ENCODE peak calls at places on chromosomes 1 and 21, in four cellular contexts. One of them, this sample, is unnamed.

GRCh38 chr1:15469836-15470495 is 5.9 kb upstream of the CELA2B start:
- DNase-seq in 8988T: no peak
- DNase-seq in stimulated activated CD4-positive, alpha-beta T cell treated with anti-CD3 and anti-CD28 coated beads, Interleukin-4, amount 100 ng/mL, for 48 hours: no peak
- DNase-seq in effector CD4-positive, alpha-beta T cell: no peak
- DNase-seq in this sample: no peak

GRCh38 chr1:39540504-39541031 is 36.0 kb downstream of the PABPC4 start:
- DNase-seq in 8988T: no peak
- DNase-seq in stimulated activated CD4-positive, alpha-beta T cell treated with anti-CD3 and anti-CD28 coated beads, Interleukin-4, amount 100 ng/mL, for 48 hours: no peak
- DNase-seq in effector CD4-positive, alpha-beta T cell: no peak
- DNase-seq in this sample: no peak

GRCh38 chr1:21663951-21664805 is 5.0 kb downstream of the RAP1GAP start:
- DNase-seq in 8988T: no peak
- DNase-seq in stimulated activated CD4-positive, alpha-beta T cell treated with anti-CD3 and anti-CD28 coated beads, Interleukin-4, amount 100 ng/mL, for 48 hours: no peak
- DNase-seq in effector CD4-positive, alpha-beta T cell: no peak
- DNase-seq in this sample: no peak

GRCh38 chr21:45208627-45208951 is 79.1 kb downstream of the POFUT2 start:
- DNase-seq in 8988T: no peak
- DNase-seq in stimulated activated CD4-positive, alpha-beta T cell treated with anti-CD3 and anti-CD28 coated beads, Interleukin-4, amount 100 ng/mL, for 48 hours: no peak
- DNase-seq in effector CD4-positive, alpha-beta T cell: no peak
- DNase-seq in this sample: no peak

GRCh38 chr1:14780271-14780670 is 181.8 kb downstream of the KAZN start:
- DNase-seq in 8988T: no peak
- DNase-seq in stimulated activated CD4-positive, alpha-beta T cell treated with anti-CD3 and anti-CD28 coated beads, Interleukin-4, amount 100 ng/mL, for 48 hours: no peak
- DNase-seq in effector CD4-positive, alpha-beta T cell: no peak
- DNase-seq in this sample: no peak

GRCh38 chr1:1577367-1578011 is 2.8 kb upstream of the SSU72 start:
- DNase-seq in 8988T: no peak
- DNase-seq in stimulated activated CD4-positive, alpha-beta T cell treated with anti-CD3 and anti-CD28 coated beads, Interleukin-4, amount 100 ng/mL, for 48 hours: no peak
- DNase-seq in effector CD4-positive, alpha-beta T cell: no peak
- DNase-seq in this sample: no peak

GRCh38 chr1:3312894-3313578 is 141.4 kb upstream of the ARHGEF16 start:
- DNase-seq in 8988T: peak
- DNase-seq in stimulated activated CD4-positive, alpha-beta T cell treated with anti-CD3 and anti-CD28 coated beads, Interleukin-4, amount 100 ng/mL, for 48 hours: peak
- DNase-seq in effector CD4-positive, alpha-beta T cell: no peak
- DNase-seq in this sample: no peak

GRCh38 chr21:27277122-27277521 is 310.2 kb upstream of the ADAMTS5 start:
- DNase-seq in 8988T: no peak
- DNase-seq in stimulated activated CD4-positive, alpha-beta T cell treated with anti-CD3 and anti-CD28 coated beads, Interleukin-4, amount 100 ng/mL, for 48 hours: no peak
- DNase-seq in effector CD4-positive, alpha-beta T cell: no peak
- DNase-seq in this sample: no peak

GRCh38 chr1:116759636-116760035 is 5.4 kb downstream of the CD2 start:
- DNase-seq in 8988T: no peak
- DNase-seq in stimulated activated CD4-positive, alpha-beta T cell treated with anti-CD3 and anti-CD28 coated beads, Interleukin-4, amount 100 ng/mL, for 48 hours: no peak
- DNase-seq in effector CD4-positive, alpha-beta T cell: no peak
- DNase-seq in this sample: no peak

GRCh38 chr21:34524671-34525601 is 12.9 kb upstream of the KCNE1 start:
- DNase-seq in 8988T: peak
- DNase-seq in stimulated activated CD4-positive, alpha-beta T cell treated with anti-CD3 and anti-CD28 coated beads, Interleukin-4, amount 100 ng/mL, for 48 hours: no peak
- DNase-seq in effector CD4-positive, alpha-beta T cell: no peak
- DNase-seq in this sample: no peak

GRCh38 chr1:17123196-17124045 is 4.2 kb upstream of the PADI2 start:
- DNase-seq in 8988T: no peak
- DNase-seq in stimulated activated CD4-positive, alpha-beta T cell treated with anti-CD3 and anti-CD28 coated beads, Interleukin-4, amount 100 ng/mL, for 48 hours: no peak
- DNase-seq in effector CD4-positive, alpha-beta T cell: no peak
- DNase-seq in this sample: no peak

GRCh38 chr1:2555634-2556276 is 416 bp upstream of the TNFRSF14 start:
- DNase-seq in 8988T: no peak
- DNase-seq in stimulated activated CD4-positive, alpha-beta T cell treated with anti-CD3 and anti-CD28 coated beads, Interleukin-4, amount 100 ng/mL, for 48 hours: peak
- DNase-seq in effector CD4-positive, alpha-beta T cell: peak
- DNase-seq in this sample: peak

GRCh38 chr1:54167422-54168139 is 14.8 kb upstream of the CDCP2 start:
- DNase-seq in 8988T: no peak
- DNase-seq in stimulated activated CD4-positive, alpha-beta T cell treated with anti-CD3 and anti-CD28 coated beads, Interleukin-4, amount 100 ng/mL, for 48 hours: no peak
- DNase-seq in effector CD4-positive, alpha-beta T cell: no peak
- DNase-seq in this sample: no peak

GRCh38 chr1:26854953-26855352 is 8.0 kb upstream of the SFN start:
- DNase-seq in 8988T: no peak
- DNase-seq in stimulated activated CD4-positive, alpha-beta T cell treated with anti-CD3 and anti-CD28 coated beads, Interleukin-4, amount 100 ng/mL, for 48 hours: no peak
- DNase-seq in effector CD4-positive, alpha-beta T cell: no peak
- DNase-seq in this sample: no peak

GRCh38 chr1:41582351-41582750 is 97.9 kb upstream of the EDN2 start:
- DNase-seq in 8988T: no peak
- DNase-seq in stimulated activated CD4-positive, alpha-beta T cell treated with anti-CD3 and anti-CD28 coated beads, Interleukin-4, amount 100 ng/mL, for 48 hours: no peak
- DNase-seq in effector CD4-positive, alpha-beta T cell: no peak
- DNase-seq in this sample: no peak

GRCh38 chr1:228079013-228079412 is 3.5 kb upstream of the ARF1 start:
- DNase-seq in 8988T: no peak
- DNase-seq in stimulated activated CD4-positive, alpha-beta T cell treated with anti-CD3 and anti-CD28 coated beads, Interleukin-4, amount 100 ng/mL, for 48 hours: no peak
- DNase-seq in effector CD4-positive, alpha-beta T cell: no peak
- DNase-seq in this sample: no peak

GRCh38 chr1:220881918-220882891 is 3.0 kb downstream of the HLX start:
- DNase-seq in 8988T: no peak
- DNase-seq in stimulated activated CD4-positive, alpha-beta T cell treated with anti-CD3 and anti-CD28 coated beads, Interleukin-4, amount 100 ng/mL, for 48 hours: no peak
- DNase-seq in effector CD4-positive, alpha-beta T cell: no peak
- DNase-seq in this sample: peak

GRCh38 chr1:175840787-175841186 is 97.4 kb upstream of the TNR start:
- DNase-seq in 8988T: no peak
- DNase-seq in stimulated activated CD4-positive, alpha-beta T cell treated with anti-CD3 and anti-CD28 coated beads, Interleukin-4, amount 100 ng/mL, for 48 hours: no peak
- DNase-seq in effector CD4-positive, alpha-beta T cell: no peak
- DNase-seq in this sample: no peak

GRCh38 chr1:23553206-23553895 is 6.0 kb downstream of the ID3 start:
- DNase-seq in 8988T: no peak
- DNase-seq in stimulated activated CD4-positive, alpha-beta T cell treated with anti-CD3 and anti-CD28 coated beads, Interleukin-4, amount 100 ng/mL, for 48 hours: no peak
- DNase-seq in effector CD4-positive, alpha-beta T cell: no peak
- DNase-seq in this sample: no peak

This sample was measured in GM13976.